ENCODE peak calls at places on chromosome 11, in five cellular contexts. One of them, this sample, is unnamed. For H3K9me3, the result is how much of the 10 kb centered on the place peaks cover.

GRCh38 chr11:7060828-7061227 is 28.0 kb upstream of the RBMXL2 start:
- DNase-seq in lower lobe of right lung: no peak
- DNase-seq in psoas muscle: no peak
- DNase-seq in adrenal gland: no peak
- DNase-seq in CD8-positive, alpha-beta T cell: no peak
- DNase-seq in this sample: no peak

GRCh38 chr11:45028921-45029680 is 78.4 kb upstream of the TP53I11 start:
- DNase-seq in lower lobe of right lung: no peak
- DNase-seq in adrenal gland: no peak
- DNase-seq in CD8-positive, alpha-beta T cell: no peak
- DNase-seq in psoas muscle: no peak
- DNase-seq in this sample: no peak

GRCh38 chr11:122337241-122338176 is 221.5 kb upstream of the BLID start:
- DNase-seq in psoas muscle: no peak
- DNase-seq in adrenal gland: peak
- DNase-seq in CD8-positive, alpha-beta T cell: no peak
- DNase-seq in lower lobe of right lung: no peak
- DNase-seq in this sample: no peak

GRCh38 chr11:5591613-5592012 is 4.8 kb upstream of the TRIM6 start:
- DNase-seq in adrenal gland: no peak
- DNase-seq in lower lobe of right lung: no peak
- DNase-seq in CD8-positive, alpha-beta T cell: no peak
- DNase-seq in psoas muscle: no peak
- DNase-seq in this sample: no peak

GRCh38 chr11:58286249-58286648 is 18.2 kb upstream of the OR10W1 start:
- DNase-seq in adrenal gland: no peak
- DNase-seq in psoas muscle: no peak
- DNase-seq in CD8-positive, alpha-beta T cell: no peak
- DNase-seq in lower lobe of right lung: no peak
- DNase-seq in this sample: peak

GRCh38 chr11:97361812-97362378 is 972.1 kb downstream of the JRKL start:
- DNase-seq in lower lobe of right lung: no peak
- DNase-seq in psoas muscle: no peak
- DNase-seq in CD8-positive, alpha-beta T cell: no peak
- DNase-seq in adrenal gland: no peak
- DNase-seq in this sample: no peak

GRCh38 chr11:19988598-19988997 is 171.7 kb downstream of the DBX1 start:
- DNase-seq in lower lobe of right lung: peak
- DNase-seq in adrenal gland: no peak
- DNase-seq in CD8-positive, alpha-beta T cell: no peak
- DNase-seq in psoas muscle: peak
- DNase-seq in this sample: no peak

GRCh38 chr11:47847892-47848635 is at the start of gene NUP160:
- DNase-seq in lower lobe of right lung: peak
- DNase-seq in adrenal gland: peak
- DNase-seq in CD8-positive, alpha-beta T cell: peak
- DNase-seq in psoas muscle: peak
- DNase-seq in this sample: peak

GRCh38 chr11:11163669-11164377 is 189.2 kb downstream of the CSNK2A3 start:
- DNase-seq in adrenal gland: no peak
- DNase-seq in lower lobe of right lung: no peak
- DNase-seq in CD8-positive, alpha-beta T cell: no peak
- DNase-seq in psoas muscle: no peak
- DNase-seq in this sample: no peak

GRCh38 chr11:121237686-121238658 is 54.6 kb upstream of the SC5D start:
- DNase-seq in CD8-positive, alpha-beta T cell: no peak
- DNase-seq in lower lobe of right lung: no peak
- DNase-seq in adrenal gland: no peak
- DNase-seq in psoas muscle: no peak
- DNase-seq in this sample: no peak

GRCh38 chr11:62324738-62325556 is 12.3 kb upstream of the ASRGL1 start:
- DNase-seq in adrenal gland: peak
- DNase-seq in CD8-positive, alpha-beta T cell: peak
- DNase-seq in lower lobe of right lung: peak
- DNase-seq in psoas muscle: no peak
- DNase-seq in this sample: peak

GRCh38 chr11:17547051-17547577 is at the start of gene OTOG:
- DNase-seq in CD8-positive, alpha-beta T cell: no peak
- DNase-seq in psoas muscle: no peak
- DNase-seq in lower lobe of right lung: no peak
- DNase-seq in adrenal gland: no peak
- DNase-seq in this sample: no peak

GRCh38 chr11:28826807-28827206 is 718.6 kb downstream of the METTL15 start:
- DNase-seq in CD8-positive, alpha-beta T cell: no peak
- DNase-seq in lower lobe of right lung: no peak
- DNase-seq in psoas muscle: no peak
- DNase-seq in adrenal gland: no peak
- DNase-seq in this sample: no peak

GRCh38 chr11:95596011-95596489 is 193.5 kb downstream of the FAM76B start:
- DNase-seq in CD8-positive, alpha-beta T cell: no peak
- DNase-seq in adrenal gland: no peak
- DNase-seq in psoas muscle: no peak
- DNase-seq in lower lobe of right lung: no peak
- DNase-seq in this sample: no peak

GRCh38 chr11:47469411-47470179 is 20.7 kb upstream of the RAPSN start:
- DNase-seq in lower lobe of right lung: no peak
- DNase-seq in psoas muscle: no peak
- DNase-seq in adrenal gland: no peak
- DNase-seq in CD8-positive, alpha-beta T cell: no peak
- DNase-seq in this sample: no peak

GRCh38 chr11:125262194-125262824 is 97.8 kb downstream of the PKNOX2 start:
- DNase-seq in lower lobe of right lung: no peak
- DNase-seq in CD8-positive, alpha-beta T cell: no peak
- DNase-seq in adrenal gland: no peak
- DNase-seq in psoas muscle: no peak
- DNase-seq in this sample: no peak

GRCh38 chr11:126355926-126356897 is 726 bp downstream of the ST3GAL4 start:
- DNase-seq in lower lobe of right lung: peak
- DNase-seq in psoas muscle: peak
- DNase-seq in CD8-positive, alpha-beta T cell: no peak
- DNase-seq in adrenal gland: peak
- DNase-seq in this sample: no peak

GRCh38 chr11:10779086-10779485 is 28.0 kb downstream of the CTR9 start:
- DNase-seq in psoas muscle: no peak
- DNase-seq in adrenal gland: no peak
- DNase-seq in CD8-positive, alpha-beta T cell: no peak
- DNase-seq in lower lobe of right lung: no peak
- DNase-seq in this sample: no peak

GRCh38 chr11:50246699-50247098 is 214.0 kb downstream of the OR4C45 start:
- DNase-seq in psoas muscle: no peak
- DNase-seq in lower lobe of right lung: no peak
- DNase-seq in CD8-positive, alpha-beta T cell: no peak
- DNase-seq in adrenal gland: no peak
- DNase-seq in this sample: no peak
- H3K9me3 ChIP-seq in psoas muscle: under half
- H3K9me3 ChIP-seq in lower lobe of right lung: under half
- H3K9me3 ChIP-seq in CD8-positive, alpha-beta T cell: under half
- H3K9me3 ChIP-seq in adrenal gland: under half
- H3K9me3 ChIP-seq in this sample: under half

GRCh38 chr11:128752379-128752778 is 58.5 kb downstream of the FLI1 start:
- DNase-seq in adrenal gland: no peak
- DNase-seq in psoas muscle: no peak
- DNase-seq in CD8-positive, alpha-beta T cell: no peak
- DNase-seq in lower lobe of right lung: no peak
- DNase-seq in this sample: no peak
- H3K4me3 ChIP-seq in adrenal gland: no peak
- H3K4me3 ChIP-seq in psoas muscle: no peak
- H3K4me3 ChIP-seq in CD8-positive, alpha-beta T cell: no peak
- H3K4me3 ChIP-seq in lower lobe of right lung: no peak
- H3K4me3 ChIP-seq in this sample: no peak

DNA sequence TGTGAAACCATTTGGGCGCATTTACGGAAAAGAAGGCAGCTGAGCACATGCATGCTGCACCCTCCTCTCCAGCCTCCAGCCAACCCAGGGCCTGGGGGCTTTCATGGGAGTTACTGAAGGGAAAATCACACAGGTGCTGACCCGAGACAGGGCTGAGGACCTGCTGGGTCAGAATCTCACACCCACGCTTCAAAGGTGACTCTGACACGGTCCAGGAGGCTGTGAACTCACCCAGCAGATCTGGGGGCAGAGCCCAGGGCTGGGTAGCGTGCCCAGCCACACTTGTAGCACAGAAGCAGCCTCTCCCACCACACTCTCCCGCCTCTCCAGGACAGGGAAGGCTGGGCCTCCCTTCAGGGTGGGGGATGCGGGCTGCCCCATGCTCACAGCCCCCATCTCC is 347.6 kb downstream of the CTTN start:
- DNase-seq in lower lobe of right lung: peak
- DNase-seq in CD8-positive, alpha-beta T cell: no peak
- DNase-seq in psoas muscle: no peak
- DNase-seq in adrenal gland: no peak
- DNase-seq in this sample: no peak
- H3K9me3 ChIP-seq in lower lobe of right lung: under half
- H3K9me3 ChIP-seq in CD8-positive, alpha-beta T cell: under half
- H3K9me3 ChIP-seq in psoas muscle: under half
- H3K9me3 ChIP-seq in adrenal gland: under half
- H3K9me3 ChIP-seq in this sample: under half

GRCh38 chr11:76857776-76858461 is 2.8 kb upstream of the ACER3 start:
- DNase-seq in adrenal gland: no peak
- DNase-seq in CD8-positive, alpha-beta T cell: no peak
- DNase-seq in lower lobe of right lung: no peak
- DNase-seq in psoas muscle: no peak
- DNase-seq in this sample: no peak
- H3K4me3 ChIP-seq in adrenal gland: no peak
- H3K4me3 ChIP-seq in CD8-positive, alpha-beta T cell: no peak
- H3K4me3 ChIP-seq in lower lobe of right lung: no peak
- H3K4me3 ChIP-seq in psoas muscle: no peak
- H3K4me3 ChIP-seq in this sample: no peak

GRCh38 chr11:134576286-134576685 is 164.2 kb upstream of the B3GAT1 start:
- DNase-seq in CD8-positive, alpha-beta T cell: no peak
- DNase-seq in adrenal gland: no peak
- DNase-seq in lower lobe of right lung: no peak
- DNase-seq in psoas muscle: no peak
- DNase-seq in this sample: no peak

GRCh38 chr11:134576721-134577171 is 164.7 kb upstream of the B3GAT1 start:
- DNase-seq in CD8-positive, alpha-beta T cell: no peak
- DNase-seq in lower lobe of right lung: no peak
- DNase-seq in psoas muscle: no peak
- DNase-seq in adrenal gland: no peak
- DNase-seq in this sample: no peak

GRCh38 chr11:134574947-134575346 is 162.9 kb upstream of the B3GAT1 start:
- DNase-seq in lower lobe of right lung: no peak
- DNase-seq in psoas muscle: no peak
- DNase-seq in adrenal gland: no peak
- DNase-seq in CD8-positive, alpha-beta T cell: no peak
- DNase-seq in this sample: no peak

GRCh38 chr11:134574425-134574824 is 162.4 kb upstream of the B3GAT1 start:
- DNase-seq in psoas muscle: no peak
- DNase-seq in adrenal gland: no peak
- DNase-seq in CD8-positive, alpha-beta T cell: no peak
- DNase-seq in lower lobe of right lung: no peak
- DNase-seq in this sample: no peak

GRCh38 chr11:134575504-134576230 is 163.6 kb upstream of the B3GAT1 start:
- DNase-seq in lower lobe of right lung: no peak
- DNase-seq in adrenal gland: no peak
- DNase-seq in psoas muscle: no peak
- DNase-seq in CD8-positive, alpha-beta T cell: no peak
- DNase-seq in this sample: no peak
- H3K9me3 ChIP-seq in lower lobe of right lung: under half
- H3K9me3 ChIP-seq in adrenal gland: under half
- H3K9me3 ChIP-seq in psoas muscle: under half
- H3K9me3 ChIP-seq in CD8-positive, alpha-beta T cell: under half
- H3K9me3 ChIP-seq in this sample: under half

GRCh38 chr11:67776834-67777530 is 102.6 kb upstream of the ALDH3B2 start:
- DNase-seq in CD8-positive, alpha-beta T cell: no peak
- DNase-seq in adrenal gland: no peak
- DNase-seq in lower lobe of right lung: no peak
- DNase-seq in psoas muscle: no peak
- DNase-seq in this sample: no peak
- H3K4me3 ChIP-seq in CD8-positive, alpha-beta T cell: no peak
- H3K4me3 ChIP-seq in adrenal gland: no peak
- H3K4me3 ChIP-seq in lower lobe of right lung: no peak
- H3K4me3 ChIP-seq in psoas muscle: no peak
- H3K4me3 ChIP-seq in this sample: no peak

GRCh38 chr11:54927704-54928103 is 221.1 kb downstream of the OR4A5 start:
- DNase-seq in lower lobe of right lung: no peak
- DNase-seq in adrenal gland: no peak
- DNase-seq in CD8-positive, alpha-beta T cell: no peak
- DNase-seq in psoas muscle: no peak
- DNase-seq in this sample: no peak

GRCh38 chr11:54930930-54931329 is 224.3 kb downstream of the OR4A5 start:
- DNase-seq in psoas muscle: no peak
- DNase-seq in adrenal gland: no peak
- DNase-seq in lower lobe of right lung: no peak
- DNase-seq in CD8-positive, alpha-beta T cell: no peak
- DNase-seq in this sample: no peak
- H3K9me3 ChIP-seq in psoas muscle: half or more
- H3K9me3 ChIP-seq in adrenal gland: under half
- H3K9me3 ChIP-seq in lower lobe of right lung: half or more
- H3K9me3 ChIP-seq in CD8-positive, alpha-beta T cell: under half
- H3K9me3 ChIP-seq in this sample: under half

GRCh38 chr11:69443968-69444364 is 37.5 kb upstream of the LINC01488 start:
- DNase-seq in psoas muscle: no peak
- DNase-seq in lower lobe of right lung: no peak
- DNase-seq in adrenal gland: peak
- DNase-seq in CD8-positive, alpha-beta T cell: no peak
- DNase-seq in this sample: no peak

GRCh38 chr11:69442807-69443137 is 38.7 kb upstream of the LINC01488 start:
- DNase-seq in psoas muscle: no peak
- DNase-seq in adrenal gland: peak
- DNase-seq in lower lobe of right lung: peak
- DNase-seq in CD8-positive, alpha-beta T cell: no peak
- DNase-seq in this sample: no peak

GRCh38 chr11:69444381-69445130 is 36.9 kb upstream of the LINC01488 start:
- DNase-seq in lower lobe of right lung: peak
- DNase-seq in psoas muscle: peak
- DNase-seq in CD8-positive, alpha-beta T cell: no peak
- DNase-seq in adrenal gland: peak
- DNase-seq in this sample: no peak

GRCh38 chr11:69442012-69442806 is 39.3 kb upstream of the LINC01488 start:
- DNase-seq in CD8-positive, alpha-beta T cell: no peak
- DNase-seq in psoas muscle: no peak
- DNase-seq in lower lobe of right lung: no peak
- DNase-seq in adrenal gland: no peak
- DNase-seq in this sample: no peak

DNA sequence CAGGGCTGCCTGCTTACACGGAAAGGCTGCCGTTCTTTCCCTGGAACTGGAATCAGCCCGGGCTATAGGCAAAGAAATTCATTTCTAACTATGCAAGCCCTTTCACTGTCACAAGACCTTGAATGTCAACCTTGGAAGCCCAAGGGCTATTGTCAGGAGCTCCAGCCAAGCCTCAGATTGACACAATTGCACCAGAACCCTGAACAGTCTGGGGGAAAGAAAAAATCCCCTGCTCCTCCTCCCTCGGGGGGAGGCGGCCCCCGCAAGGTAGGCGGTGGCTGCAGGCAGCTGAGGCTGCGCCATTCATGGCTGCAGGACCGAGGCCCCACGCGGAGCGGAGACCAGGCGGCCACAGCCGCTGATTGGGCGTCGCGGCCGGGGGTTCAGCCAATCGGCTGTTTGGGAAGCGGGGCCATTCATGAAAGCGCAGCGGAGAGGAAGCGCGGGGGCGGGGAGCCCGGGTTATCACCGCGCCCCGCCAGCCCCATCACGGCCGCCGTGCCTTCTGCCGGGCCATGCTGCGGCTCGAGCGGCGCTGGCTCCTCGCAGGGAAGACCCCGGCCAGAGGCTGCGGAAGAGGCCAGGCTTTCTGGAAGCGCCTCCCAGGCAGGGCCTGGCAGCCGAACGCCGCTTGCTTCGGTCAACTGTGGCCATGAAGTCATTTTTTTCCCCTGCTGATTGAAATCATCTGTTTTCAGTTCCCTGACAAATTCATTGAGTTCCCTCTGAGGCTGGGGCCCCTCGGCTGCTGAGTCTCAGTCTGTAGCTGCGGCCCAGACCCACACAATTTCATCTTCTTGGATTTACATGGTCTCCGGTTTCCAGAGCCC is 38.1 kb upstream of the LINC01488 start:
- DNase-seq in lower lobe of right lung: peak
- DNase-seq in CD8-positive, alpha-beta T cell: peak
- DNase-seq in adrenal gland: peak
- DNase-seq in psoas muscle: peak
- DNase-seq in this sample: peak
- H3K4me3 ChIP-seq in lower lobe of right lung: peak
- H3K4me3 ChIP-seq in CD8-positive, alpha-beta T cell: peak
- H3K4me3 ChIP-seq in adrenal gland: no peak
- H3K4me3 ChIP-seq in psoas muscle: peak
- H3K4me3 ChIP-seq in this sample: peak